ENCODE peak calls at places on chromosomes 6 and 20, in eight cellular contexts. Y is heart right ventricle; Q is AG08395; U is AG04450; B is HTR-8/SVneo; I is aorta; L is AG08396; X is CD8-positive, alpha-beta T cell. J is an unnamed sample.
A peak's percentile ranks its signal among the peaks of the same experiment; 100 is the strongest.

GRCh38 chr20:14700641-14700965 is 363.2 kb upstream of the FLRT3 start:
- DNase-seq in I (no peak), L (no peak), Y (no peak), Q (peak; percentile 40), U (no peak), X (no peak), B (no peak), J (peak; percentile 65)

GRCh38 chr6:3349388-3350251 is 90.9 kb downstream of the PSMG4 start:
- DNase-seq in Q (no peak), I (no peak), L (no peak), Y (no peak), B (no peak), X (no peak), U (no peak), J (no peak)

GRCh38 chr6:11221623-11222384 is 10.7 kb downstream of the NEDD9 start:
- DNase-seq in X (no peak), L (no peak), B (no peak), Y (no peak), I (no peak), Q (no peak), U (no peak), J (no peak)

GRCh38 chr6:78561015-78561414 is 306.3 kb upstream of the IRAK1BP1 start:
- DNase-seq in Y (no peak), Q (no peak), U (no peak), X (no peak), B (no peak), I (no peak), L (no peak), J (no peak)

GRCh38 chr6:70370496-70370895 is 42.8 kb upstream of the FAM135A start:
- DNase-seq in Y (no peak), X (no peak), B (no peak), L (no peak), Q (no peak), U (no peak), I (no peak), J (no peak)

GRCh38 chr20:25274481-25274880 is 26.6 kb downstream of the PYGB start:
- DNase-seq in L (no peak), Y (peak; percentile 16), Q (no peak), I (peak; percentile 29), X (no peak), U (no peak), B (no peak), J (no peak)

GRCh38 chr6:24359640-24360454 is 2.0 kb upstream of the DCDC2 start:
- DNase-seq in Q (peak; percentile 63), X (peak; percentile 48), Y (peak; percentile 16), B (peak; percentile 64), L (peak; percentile 60), U (peak; percentile 11), I (peak; percentile 81), J (peak; percentile 87)

GRCh38 chr6:13278991-13279390 is 49.3 kb downstream of the TBC1D7 start:
- DNase-seq in X (no peak), L (peak; percentile 41), Q (peak; percentile 83), U (no peak), Y (no peak), B (no peak), I (no peak), J (no peak)

GRCh38 chr6:99148111-99148510 is 200.4 kb upstream of the FBXL4 start:
- DNase-seq in I (no peak), X (no peak), B (no peak), Q (no peak), L (no peak), Y (no peak), U (no peak), J (no peak)

GRCh38 chr20:51104960-51105460 is 82.1 kb upstream of the KCNG1 start:
- DNase-seq in I (no peak), Q (no peak), Y (no peak), B (no peak), X (no peak), U (no peak), L (no peak), J (no peak)

GRCh38 chr6:21744321-21744720 is 150.8 kb downstream of the SOX4 start:
- DNase-seq in I (no peak), Y (no peak), X (no peak), U (no peak), Q (no peak), L (no peak), B (no peak), J (no peak)

J was measured in HS-27A.